ENCODE peak calls at places on chromosomes 16 and 17, in five cellular contexts. E is CMK, D is left cardiac atrium, M is OCI-LY7, S is progenitor cell of endocrine pancreas. T is an unnamed sample.

GRCh38 chr17:75153854-75154194 is 488 bp downstream of the JPT1 start:
- DNase-seq in E (no peak), M (peak), D (no peak), S (peak), T (no peak)

GRCh38 chr17:1803280-1803679 is 26.4 kb downstream of the SMYD4 start:
- DNase-seq in D (no peak), E (no peak), M (no peak), S (no peak), T (no peak)

GRCh38 chr16:18832021-18832420 is 30.7 kb upstream of the ARL6IP1 start:
- DNase-seq in D (no peak), E (no peak), S (no peak), M (no peak), T (no peak)

GRCh38 chr17:28956112-28956511 is 4.8 kb upstream of the PHF12 start:
- DNase-seq in M (no peak), E (no peak), S (no peak), D (no peak), T (no peak)

GRCh38 chr17:61843435-61843834 is 19.9 kb downstream of the BRIP1 start:
- DNase-seq in D (no peak), M (no peak), E (no peak), S (no peak), T (no peak)

GRCh38 chr16:50373345-50373701 is 4.5 kb upstream of the BRD7 start:
- DNase-seq in S (no peak), E (no peak), M (no peak), D (no peak), T (no peak)

GRCh38 chr17:12730931-12731521 is 58.3 kb upstream of the ARHGAP44 start:
- DNase-seq in E (no peak), M (no peak), S (peak), D (peak), T (no peak)

GRCh38 chr16:627458-628239 is 3.1 kb upstream of the WFIKKN1 start:
- DNase-seq in E (no peak), D (peak), M (no peak), S (no peak), T (no peak)

GRCh38 chr17:40551874-40552768 is 13.2 kb downstream of the CCR7 start:
- DNase-seq in D (peak), E (no peak), M (no peak), S (no peak), T (no peak)

GRCh38 chr16:75458029-75458428 is 6.5 kb downstream of the TMEM170A start:
- DNase-seq in S (no peak), M (no peak), E (no peak), D (no peak), T (no peak)

GRCh38 chr16:29815032-29815721 is 775 bp upstream of the PAGR1 start:
- DNase-seq in S (no peak), D (peak), E (no peak), M (no peak), T (no peak)

GRCh38 chr16:12470311-12471229 is 333.1 kb downstream of the CPPED1 start:
- DNase-seq in M (no peak), S (no peak), E (no peak), D (peak), T (no peak)

GRCh38 chr16:1745900-1746692 is 25.2 kb downstream of the NME3 start:
- DNase-seq in S (no peak), M (no peak), E (no peak), D (no peak), T (no peak)

GRCh38 chr17:30517786-30518185 is 40.6 kb downstream of the GOSR1 start:
- DNase-seq in S (no peak), E (no peak), M (no peak), D (no peak), T (no peak)

GRCh38 chr16:386641-387156 is 4.9 kb upstream of the PGAP6 start:
- DNase-seq in E (no peak), D (no peak), M (no peak), S (no peak), T (no peak)

GRCh38 chr17:71921726-71922320 is 199.0 kb upstream of the SOX9 start:
- DNase-seq in M (no peak), S (no peak), E (no peak), D (no peak), T (no peak)

GRCh38 chr17:18016426-18016825 is 22.5 kb downstream of the ATPAF2 start:
- DNase-seq in D (no peak), S (no peak), M (no peak), E (no peak), T (no peak)

GRCh38 chr17:83176272-83176955 is 97.0 kb downstream of the METRNL start:
- DNase-seq in E (no peak), S (no peak), D (no peak), M (no peak), T (no peak)

GRCh38 chr17:75346906-75347305 is 57.7 kb upstream of the SLC25A19 start:
- DNase-seq in S (no peak), D (no peak), M (peak), E (no peak), T (no peak)

GRCh38 chr17:31413871-31414589 is 22.6 kb downstream of the RAB11FIP4 start:
- DNase-seq in E (no peak), D (no peak), M (no peak), S (no peak), T (no peak)

GRCh38 chr17:28524476-28525415 is 18.6 kb downstream of the FOXN1 start:
- DNase-seq in D (no peak), E (no peak), M (no peak), S (no peak), T (no peak)

GRCh38 chr16:64952177-64952576 is 169.7 kb downstream of the CDH11 start:
- DNase-seq in S (no peak), D (no peak), E (no peak), M (no peak), T (no peak)

GRCh38 chr17:31549121-31549524 is 157.6 kb downstream of the RAB11FIP4 start:
- DNase-seq in M (peak), D (no peak), E (no peak), S (no peak), T (no peak)

GRCh38 chr17:77115947-77116346 is 24.8 kb upstream of the SEC14L1 start:
- DNase-seq in D (no peak), M (no peak), S (no peak), E (no peak), T (no peak)

GRCh38 chr17:35879748-35880654 is at the start of gene CCL5:
- DNase-seq in D (no peak), S (no peak), E (no peak), M (peak), T (peak)

GRCh38 chr16:84266451-84266850 is 26.6 kb upstream of the KCNG4 start:
- DNase-seq in E (peak), M (peak), D (peak), S (no peak), T (peak)

GRCh38 chr17:38509772-38510423 is 81.6 kb downstream of the ARHGAP23 start:
- DNase-seq in E (no peak), S (no peak), D (peak), M (no peak), T (no peak)

GRCh38 chr16:67608367-67608766 is 36.6 kb upstream of the CARMIL2 start:
- DNase-seq in M (no peak), S (no peak), E (no peak), D (no peak), T (no peak)

GRCh38 chr17:60260540-60260939 is 110.8 kb downstream of the CA4 start:
- DNase-seq in M (no peak), E (no peak), S (no peak), D (no peak), T (no peak)

GRCh38 chr17:45273551-45273957 is 11.7 kb upstream of the SPATA32 start:
- DNase-seq in D (peak), S (no peak), M (no peak), E (no peak), T (no peak)

GRCh38 chr16:29993191-29993902 is 2.1 kb downstream of the HIRIP3 start:
- DNase-seq in D (peak), M (no peak), S (no peak), E (no peak), T (no peak)

GRCh38 chr16:30903596-30903995 is 7.2 kb downstream of the CTF1 start:
- DNase-seq in D (no peak), E (peak), S (no peak), M (peak), T (peak)

GRCh38 chr17:77127735-77128361 is 12.9 kb upstream of the SEC14L1 start:
- DNase-seq in D (peak), E (no peak), S (no peak), M (no peak), T (no peak)

GRCh38 chr16:56311208-56312027 is 113.9 kb downstream of the AMFR start:
- DNase-seq in S (no peak), D (no peak), E (no peak), M (peak), T (peak)

GRCh38 chr16:79436885-79437284 is 163.7 kb downstream of the MAF start:
- DNase-seq in S (no peak), E (no peak), M (no peak), D (no peak), T (no peak)

GRCh38 chr16:9134739-9135138 is 43.3 kb downstream of the HAPSTR1 start:
- DNase-seq in D (no peak), E (no peak), M (peak), S (peak), T (peak)

GRCh38 chr16:85615852-85616607 is 2.9 kb downstream of the GSE1 start:
- DNase-seq in D (peak), E (peak), M (peak), S (peak), T (peak)

T was measured in germinal center.